ENCODE peak calls at places on chromosomes 2 and 18, in ten cellular contexts. C is RWPE1, J is cardiac muscle cell, H is lower lobe of right lung, Q is gastrocnemius medialis, M is A549, V is BJ, G is fibroblast of mammary gland, N is heart right ventricle, X is neural progenitor cell. P is an unnamed sample.

GRCh38 chr2:226398580-226398979 is 401.0 kb downstream of the IRS1 start:
- DNase-seq in C (no peak), J (peak), H (no peak), Q (no peak), M (no peak), V (no peak), G (peak), N (no peak), X (no peak), P (no peak)

GRCh38 chr2:163247151-163247872 is 408.7 kb upstream of the KCNH7 start:
- DNase-seq in C (no peak), J (no peak), H (no peak), Q (no peak), M (no peak), V (no peak), G (no peak), N (no peak), X (peak), P (no peak)

GRCh38 chr2:29050591-29050990 is 23.7 kb downstream of the PCARE start:
- DNase-seq in C (no peak), J (no peak), H (no peak), Q (no peak), M (no peak), V (no peak), G (no peak), N (no peak), X (no peak), P (no peak)

GRCh38 chr2:19368760-19369159 is 10.3 kb upstream of the OSR1 start:
- DNase-seq in C (no peak), J (no peak), H (no peak), Q (no peak), M (no peak), V (no peak), G (no peak), N (no peak), X (no peak), P (no peak)

GRCh38 chr2:159875083-159875482 is 77.1 kb upstream of the CD302 start:
- DNase-seq in C (no peak), J (no peak), H (no peak), Q (no peak), M (no peak), V (no peak), G (no peak), N (no peak), X (no peak), P (no peak)

GRCh38 chr2:1769703-1770422 is 25.5 kb upstream of the PXDN start:
- DNase-seq in C (peak), J (peak), H (peak), Q (no peak), M (peak), V (no peak), G (peak), N (no peak), X (peak), P (peak)

GRCh38 chr18:54532222-54532621 is 58.8 kb upstream of the DYNAP start:
- DNase-seq in C (no peak), J (no peak), H (no peak), Q (no peak), M (no peak), V (no peak), G (no peak), N (no peak), X (no peak), P (no peak)

GRCh38 chr2:198791623-198792022 is 666.1 kb downstream of the SATB2 start:
- DNase-seq in C (no peak), J (no peak), H (no peak), Q (no peak), M (no peak), V (no peak), G (no peak), N (no peak), X (no peak), P (no peak)

GRCh38 chr2:185780890-185781289 is 42.3 kb downstream of the FSIP2 start:
- DNase-seq in C (no peak), J (no peak), H (no peak), Q (no peak), M (no peak), V (no peak), G (peak), N (no peak), X (no peak), P (no peak)

GRCh38 chr2:144666032-144666431 is 146.1 kb upstream of the ZEB2 start:
- DNase-seq in C (peak), J (peak), H (no peak), Q (no peak), M (no peak), V (no peak), G (peak), N (no peak), X (no peak), P (no peak)

GRCh38 chr2:32485399-32485798 is 128.6 kb downstream of the BIRC6 start:
- DNase-seq in C (no peak), J (no peak), H (no peak), Q (no peak), M (no peak), V (peak), G (peak), N (no peak), X (no peak), P (no peak)

GRCh38 chr2:183078163-183078466 is 432 bp upstream of the DUSP19 start:
- DNase-seq in C (no peak), J (no peak), H (peak), Q (no peak), M (peak), V (no peak), G (no peak), N (peak), X (no peak), P (no peak)

GRCh38 chr2:228599297-228599696 is 417.8 kb upstream of the SPHKAP start:
- DNase-seq in C (no peak), J (no peak), H (no peak), Q (no peak), M (no peak), V (no peak), G (no peak), N (no peak), X (no peak), P (peak)

GRCh38 chr2:153235516-153235915 is 243.0 kb downstream of the RPRM start:
- DNase-seq in C (no peak), J (no peak), H (no peak), Q (no peak), M (no peak), V (no peak), G (no peak), N (no peak), X (no peak), P (no peak)

GRCh38 chr2:61398413-61398812 is 72.5 kb downstream of the USP34 start:
- DNase-seq in C (no peak), J (no peak), H (no peak), Q (no peak), M (no peak), V (no peak), G (no peak), N (no peak), X (no peak), P (no peak)

GRCh38 chr2:10775831-10776230 is 36.8 kb downstream of the PDIA6 start:
- DNase-seq in C (no peak), J (no peak), H (no peak), Q (no peak), M (no peak), V (no peak), G (no peak), N (no peak), X (no peak), P (no peak)

GRCh38 chr18:49967171-49967570 is 153.8 kb upstream of the ACAA2 start:
- DNase-seq in C (no peak), J (no peak), H (no peak), Q (no peak), M (peak), V (no peak), G (no peak), N (no peak), X (no peak), P (no peak)

GRCh38 chr18:62537946-62538345 is 15.1 kb downstream of the ZCCHC2 start:
- DNase-seq in C (peak), J (no peak), H (no peak), Q (no peak), M (no peak), V (no peak), G (no peak), N (no peak), X (no peak), P (no peak)

GRCh38 chr2:232325324-232326273 is 53.0 kb upstream of the ALPP start:
- DNase-seq in C (no peak), J (peak), H (peak), Q (no peak), M (no peak), V (no peak), G (peak), N (peak), X (peak), P (peak)

GRCh38 chr2:85326406-85326945 is 1.3 kb downstream of the TGOLN2 start:
- DNase-seq in C (peak), J (peak), H (no peak), Q (no peak), M (no peak), V (no peak), G (peak), N (no peak), X (no peak), P (no peak)

GRCh38 chr2:85329181-85329651 is 1.4 kb upstream of the TGOLN2 start:
- DNase-seq in C (no peak), J (no peak), H (no peak), Q (no peak), M (no peak), V (no peak), G (no peak), N (no peak), X (no peak), P (no peak)

GRCh38 chr2:85326946-85327756 is 638 bp downstream of the TGOLN2 start:
- DNase-seq in C (peak), J (peak), H (peak), Q (peak), M (no peak), V (no peak), G (peak), N (peak), X (peak), P (peak)

GRCh38 chr2:85325466-85325811 is 2.4 kb downstream of the TGOLN2 start:
- DNase-seq in C (no peak), J (peak), H (no peak), Q (no peak), M (no peak), V (no peak), G (no peak), N (no peak), X (no peak), P (no peak)

GRCh38 chr2:85327757-85328617 is at the start of gene TGOLN2:
- DNase-seq in C (peak), J (peak), H (peak), Q (peak), M (peak), V (peak), G (peak), N (peak), X (peak), P (peak)
- TF ChIP-seq CTCF in C (no peak), J (no peak), H (no peak), Q (peak), M (no peak), V (no peak), G (no peak), N (no peak), X (peak), P (no peak)

DNA sequence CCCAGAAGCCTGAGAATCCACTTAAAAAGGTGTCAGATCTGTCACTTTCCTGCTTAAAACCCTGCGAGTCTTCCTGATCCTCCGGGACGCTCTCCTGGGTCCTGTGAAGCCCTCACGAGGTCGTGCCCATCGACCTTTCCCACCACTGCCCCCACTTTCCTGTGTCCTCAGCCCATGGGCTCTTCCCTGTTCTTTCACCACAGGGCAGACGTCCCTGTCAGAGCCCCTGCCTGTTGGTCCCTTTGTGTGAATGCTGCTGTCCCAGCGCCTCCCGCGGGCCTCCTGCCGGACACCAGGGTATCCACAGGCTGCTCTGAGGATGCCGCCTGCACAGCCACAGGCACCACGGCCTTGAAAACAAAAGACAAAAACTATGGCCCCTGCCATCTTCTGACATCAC is 125.6 kb downstream of the TMEM18 start:
- DNase-seq in C (no peak), J (no peak), H (no peak), Q (no peak), M (no peak), V (no peak), G (no peak), N (no peak), X (peak), P (no peak)
- TF ChIP-seq CTCF in C (no peak), J (no peak), H (no peak), Q (no peak), M (no peak), V (no peak), G (no peak), N (no peak), X (peak), P (no peak)

GRCh38 chr2:189794308-189794707 is 10.1 kb downstream of the PMS1 start:
- DNase-seq in C (no peak), J (no peak), H (no peak), Q (no peak), M (no peak), V (no peak), G (no peak), N (no peak), X (no peak), P (no peak)
- TF ChIP-seq CTCF in C (no peak), J (no peak), H (no peak), Q (no peak), M (no peak), V (no peak), G (no peak), N (no peak), X (no peak), P (no peak)

GRCh38 chr2:168350380-168350779 is 103.0 kb upstream of the STK39 start:
- DNase-seq in C (no peak), J (peak), H (no peak), Q (no peak), M (no peak), V (no peak), G (peak), N (no peak), X (no peak), P (no peak)
- TF ChIP-seq CTCF in C (no peak), J (peak), H (no peak), Q (no peak), M (no peak), V (no peak), G (peak), N (no peak), X (no peak), P (no peak)

DNA sequence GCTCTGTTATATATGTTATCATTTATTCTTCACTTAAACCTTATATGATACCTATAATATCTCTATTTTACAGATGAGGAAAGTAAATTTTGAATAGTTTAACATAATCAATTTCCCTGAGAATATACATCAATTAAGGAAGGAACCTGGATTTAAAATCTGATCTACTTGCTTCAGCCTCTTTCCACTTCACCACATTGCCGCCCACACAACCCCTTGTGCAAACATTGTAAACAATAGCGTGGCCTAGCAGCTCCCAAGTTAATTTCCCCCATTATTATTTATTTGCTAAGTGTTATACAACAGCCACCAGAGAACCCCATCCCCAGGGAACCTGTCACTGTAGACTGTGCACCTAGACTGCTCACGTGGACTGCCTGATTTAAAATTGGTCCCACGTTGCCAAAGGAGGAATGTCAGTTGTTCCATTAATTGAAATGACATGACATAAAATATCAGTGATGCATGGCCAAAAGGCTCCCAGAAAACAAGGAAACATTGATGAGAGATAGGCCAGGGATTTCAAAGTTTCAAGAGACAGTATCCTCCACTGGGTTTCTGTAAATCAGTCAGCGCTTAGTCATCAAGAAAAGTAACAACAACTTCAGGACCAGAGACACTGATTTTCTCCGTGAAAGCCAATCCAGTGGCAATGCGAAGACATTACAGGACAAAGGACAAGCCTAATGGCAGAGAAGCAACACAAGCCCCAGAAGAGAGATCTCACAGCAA is 41.3 kb downstream of the SCG2 start:
- DNase-seq in C (no peak), J (no peak), H (no peak), Q (no peak), M (peak), V (no peak), G (peak), N (no peak), X (peak), P (no peak)
- TF ChIP-seq CTCF in C (no peak), J (no peak), H (no peak), Q (no peak), M (no peak), V (no peak), G (no peak), N (no peak), X (no peak), P (no peak)

DNA sequence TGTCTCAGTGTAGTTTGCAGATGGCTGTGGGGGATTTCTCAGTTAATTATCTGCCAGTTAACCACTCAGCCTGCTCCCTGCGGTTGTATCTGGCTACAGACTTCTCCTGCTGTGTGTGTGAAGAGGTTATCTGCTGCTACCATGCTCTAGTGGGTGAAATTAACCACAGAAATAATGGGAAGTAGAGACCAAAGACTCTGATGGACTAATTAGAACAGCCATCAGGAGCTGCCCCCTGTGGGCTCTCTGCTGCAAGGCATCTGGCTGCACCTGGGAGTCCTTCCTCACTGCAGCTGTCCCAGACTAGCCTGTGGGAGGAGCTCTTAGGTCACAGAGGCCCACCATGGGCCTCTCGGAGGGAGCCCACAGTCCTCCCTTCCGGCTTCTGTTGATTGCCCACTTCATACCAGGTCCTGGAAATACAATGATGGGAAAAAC is 66.6 kb downstream of the CTIF start:
- DNase-seq in C (no peak), J (peak), H (no peak), Q (no peak), M (no peak), V (no peak), G (peak), N (no peak), X (peak), P (peak)
- TF ChIP-seq CTCF in C (no peak), J (peak), H (no peak), Q (no peak), M (peak), V (peak), G (peak), N (no peak), X (peak), P (peak)

DNA sequence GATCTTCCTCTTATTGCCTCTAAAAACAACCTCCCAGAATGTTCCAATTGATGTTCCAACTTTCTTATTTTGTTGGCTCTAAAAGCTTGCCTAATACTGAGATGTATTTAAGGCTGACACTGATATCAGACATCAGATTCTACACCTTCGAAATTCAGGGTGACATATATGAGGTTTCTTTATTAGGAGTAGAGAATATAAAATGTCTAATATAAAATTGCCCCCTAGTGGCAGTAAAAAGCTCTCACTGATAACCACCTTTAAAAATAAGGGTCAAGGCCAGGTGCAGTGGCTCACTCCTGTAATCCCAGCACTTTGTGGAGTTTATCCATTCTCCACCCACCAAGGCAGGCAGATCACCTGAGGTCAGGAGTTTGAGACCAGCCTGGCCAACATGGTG is 789.7 kb upstream of the SLC39A10 start:
- DNase-seq in C (peak), J (peak), H (no peak), Q (no peak), M (no peak), V (no peak), G (peak), N (no peak), X (no peak), P (no peak)
- TF ChIP-seq CTCF in C (peak), J (peak), H (peak), Q (peak), M (peak), V (peak), G (peak), N (peak), X (peak), P (peak)

GRCh38 chr2:102735431-102736130 is 26.2 kb upstream of the TMEM182 start:
- DNase-seq in C (no peak), J (peak), H (no peak), Q (peak), M (no peak), V (no peak), G (peak), N (no peak), X (peak), P (peak)

GRCh38 chr2:102736174-102736606 is 25.6 kb upstream of the TMEM182 start:
- DNase-seq in C (peak), J (peak), H (no peak), Q (no peak), M (peak), V (no peak), G (peak), N (no peak), X (peak), P (peak)

GRCh38 chr2:102737435-102737834 is 24.4 kb upstream of the TMEM182 start:
- DNase-seq in C (no peak), J (no peak), H (no peak), Q (no peak), M (no peak), V (no peak), G (no peak), N (no peak), X (no peak), P (no peak)

GRCh38 chr2:102736607-102737409 is 25.0 kb upstream of the TMEM182 start:
- DNase-seq in C (peak), J (peak), H (peak), Q (peak), M (peak), V (no peak), G (peak), N (peak), X (peak), P (peak)
- TF ChIP-seq CTCF in C (no peak), J (peak), H (no peak), Q (no peak), M (no peak), V (peak), G (peak), N (no peak), X (no peak), P (no peak)